ENCODE peak calls at places on chromosomes 5 and 9, in nine cellular contexts. D is foreskin fibroblast, O is epithelial cell of proximal tubule, U is uterus, A is breast epithelium, F is mammary epithelial cell, M is BE2C, L is kidney, S is WTC11. X is an unnamed sample.
A peak's percentile ranks its signal among the peaks of the same experiment; 100 is the strongest.

GRCh38 chr9:79154806-79155205 is 417.0 kb upstream of the TLE4 start:
- DNase-seq in D (peak; percentile 36), O (no peak), U (no peak), A (no peak), F (no peak), M (no peak), L (no peak), S (no peak), X (no peak)

GRCh38 chr9:122126340-122127333 is 32.9 kb downstream of the NDUFA8 start:
- DNase-seq in D (peak; percentile 50), O (no peak), U (no peak), A (no peak), F (no peak), M (no peak), L (no peak), S (peak; percentile 53), X (no peak)

GRCh38 chr5:6000867-6001266 is 377.5 kb downstream of the MED10 start:
- DNase-seq in D (no peak), O (no peak), U (no peak), A (no peak), F (no peak), M (no peak), L (no peak), S (no peak), X (no peak)

GRCh38 chr5:5128766-5129165 is 11.4 kb upstream of the ADAMTS16 start:
- DNase-seq in D (no peak), O (no peak), U (no peak), A (no peak), F (no peak), M (no peak), L (no peak), S (no peak), X (no peak)

GRCh38 chr9:135083241-135083810 is 4.1 kb upstream of the OLFM1 start:
- DNase-seq in D (no peak), O (no peak), U (no peak), A (no peak), F (no peak), M (no peak), L (peak; percentile 35), S (no peak), X (peak; percentile 15)

GRCh38 chr5:93607367-93608258 is 24.6 kb downstream of the NR2F1 start:
- DNase-seq in D (peak; percentile 79), O (no peak), U (no peak), A (no peak), F (peak; percentile 41), M (peak; percentile 51), L (no peak), S (peak; percentile 58), X (no peak)

GRCh38 chr9:122816163-122816867 is 12.1 kb downstream of the PDCL start:
- DNase-seq in D (no peak), O (no peak), U (peak; percentile 49), A (peak; percentile 30), F (no peak), M (peak; percentile 26), L (no peak), S (no peak), X (no peak)

GRCh38 chr5:88952996-88953643 is 70.1 kb upstream of the MEF2C start:
- DNase-seq in D (no peak), O (no peak), U (no peak), A (no peak), F (no peak), M (no peak), L (no peak), S (no peak), X (no peak)

GRCh38 chr9:123269316-123269715 is 930 bp upstream of the STRBP start:
- DNase-seq in D (no peak), O (no peak), U (no peak), A (no peak), F (no peak), M (no peak), L (no peak), S (peak; percentile 17), X (no peak)

GRCh38 chr9:85522459-85523092 is 219.2 kb downstream of the AGTPBP1 start:
- DNase-seq in D (peak; percentile 34), O (no peak), U (no peak), A (no peak), F (peak; percentile 31), M (peak; percentile 58), L (no peak), S (peak; percentile 75), X (peak; percentile 67)

GRCh38 chr5:127028822-127029457 is 1.4 kb downstream of the MARCHF3 start:
- DNase-seq in D (peak; percentile 47), O (no peak), U (no peak), A (no peak), F (no peak), M (peak; percentile 45), L (no peak), S (no peak), X (peak; percentile 77)

GRCh38 chr5:81601912-81602311 is 149.0 kb downstream of the SSBP2 start:
- DNase-seq in D (peak; percentile 10), O (no peak), U (no peak), A (no peak), F (peak; percentile 17), M (no peak), L (no peak), S (no peak), X (no peak)

GRCh38 chr5:36492998-36493655 is 113.3 kb upstream of the SLC1A3 start:
- DNase-seq in D (no peak), O (peak; percentile 44), U (no peak), A (no peak), F (peak; percentile 32), M (no peak), L (no peak), S (no peak), X (no peak)

GRCh38 chr5:90983148-90983547 is 400.0 kb downstream of the ARRDC3 start:
- DNase-seq in D (peak; percentile 57), O (no peak), U (no peak), A (no peak), F (peak; percentile 69), M (peak; percentile 71), L (no peak), S (no peak), X (no peak)

GRCh38 chr9:88605500-88606172 is 70.7 kb downstream of the NXNL2 start:
- DNase-seq in D (peak; percentile 62), O (no peak), U (no peak), A (no peak), F (no peak), M (no peak), L (no peak), S (no peak), X (no peak)

GRCh38 chr5:167657016-167657415 is 634.4 kb upstream of the WWC1 start:
- DNase-seq in D (no peak), O (no peak), U (no peak), A (no peak), F (no peak), M (no peak), L (no peak), S (no peak), X (no peak)

GRCh38 chr5:107554776-107555424 is 115.8 kb downstream of the EFNA5 start:
- DNase-seq in D (no peak), O (no peak), U (no peak), A (no peak), F (peak; percentile 28), M (peak; percentile 33), L (no peak), S (no peak), X (no peak)

GRCh38 chr5:107556575-107556974 is 114.2 kb downstream of the EFNA5 start:
- DNase-seq in D (no peak), O (no peak), U (no peak), A (no peak), F (no peak), M (no peak), L (no peak), S (no peak), X (no peak)

GRCh38 chr5:107555425-107556090 is 115.2 kb downstream of the EFNA5 start:
- DNase-seq in D (peak; percentile 57), O (no peak), U (no peak), A (no peak), F (peak; percentile 57), M (no peak), L (no peak), S (no peak), X (no peak)

GRCh38 chr5:107558951-107559350 is 111.8 kb downstream of the EFNA5 start:
- DNase-seq in D (no peak), O (no peak), U (no peak), A (no peak), F (no peak), M (no peak), L (no peak), S (peak; percentile 48), X (peak; percentile 39)

GRCh38 chr5:107557051-107557658 is 113.6 kb downstream of the EFNA5 start:
- DNase-seq in D (peak; percentile 74), O (no peak), U (no peak), A (peak; percentile 91), F (peak; percentile 85), M (peak; percentile 49), L (peak; percentile 76), S (peak; percentile 58), X (peak; percentile 27)
- TF ChIP-seq CTCF in D (no peak), O (no peak), U (no peak), A (no peak), F (peak; percentile 3), M (no peak), L (no peak), S (no peak), X (no peak)

GRCh38 chr5:142924135-142924883 is 154.1 kb downstream of the ARHGAP26 start:
- DNase-seq in D (no peak), O (no peak), U (no peak), A (no peak), F (no peak), M (no peak), L (no peak), S (no peak), X (no peak)
- TF ChIP-seq CTCF in D (no peak), O (peak; percentile 32), U (no peak), A (no peak), F (peak; percentile 40), M (peak; percentile 32), L (no peak), S (no peak), X (no peak)

DNA sequence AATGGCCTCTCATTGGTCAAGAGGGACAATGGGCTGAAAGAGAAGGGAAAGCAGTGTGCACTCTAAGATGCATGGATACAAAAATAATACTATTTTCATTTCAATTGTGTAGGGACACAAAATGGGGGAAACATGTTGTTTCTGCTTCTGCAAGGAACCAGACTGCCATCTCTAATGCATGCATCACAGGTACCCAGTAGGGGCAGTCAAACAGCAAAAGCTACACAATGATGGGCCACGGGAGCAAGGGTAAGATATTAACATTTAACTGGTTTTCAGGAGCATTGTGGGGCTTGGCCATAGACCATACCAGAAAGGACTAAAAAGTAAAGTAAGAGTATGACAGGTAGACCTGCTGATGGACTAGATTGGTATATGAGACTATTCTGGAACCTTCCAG is 535.8 kb downstream of the SPATA31D1 start:
- DNase-seq in D (no peak), O (no peak), U (no peak), A (no peak), F (no peak), M (no peak), L (no peak), S (no peak), X (no peak)
- TF ChIP-seq CTCF in D (no peak), O (no peak), U (no peak), A (no peak), F (no peak), M (peak; percentile 14), L (no peak), S (no peak), X (no peak)

DNA sequence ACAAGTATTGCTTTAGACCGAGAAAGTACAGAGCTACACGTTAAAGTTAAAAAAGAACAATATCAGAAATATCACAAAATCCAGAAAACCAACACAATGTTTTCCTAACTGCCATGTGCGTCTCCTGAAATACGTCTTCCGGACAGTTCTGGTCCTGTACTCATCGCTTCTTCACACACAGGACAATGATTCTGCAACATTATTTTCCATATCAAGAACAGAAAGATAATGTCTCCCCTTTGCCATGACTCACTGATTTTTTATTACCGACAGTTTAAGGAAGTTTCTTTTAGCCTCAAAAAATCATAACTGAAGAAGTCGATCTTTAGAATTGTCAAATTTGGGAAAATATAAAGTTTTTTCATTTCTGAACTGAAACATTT is 2.6 kb downstream of the TBC1D9B start:
- DNase-seq in D (no peak), O (no peak), U (no peak), A (no peak), F (no peak), M (no peak), L (no peak), S (no peak), X (no peak)
- TF ChIP-seq CTCF in D (no peak), O (no peak), U (no peak), A (no peak), F (no peak), M (no peak), L (no peak), S (no peak), X (no peak)

X was measured in glutamatergic neuron.